ENCODE peak calls at places on chromosomes 7 and 10, in four cellular contexts. H is PC-3, B is psoas muscle, V is adrenal gland. S is an unnamed sample.

GRCh38 chr7:104341545-104341944 is 13.1 kb downstream of the LHFPL3 start:
- DNase-seq in H (peak), B (no peak), V (no peak), S (no peak)

GRCh38 chr7:128091106-128091505 is 59.9 kb upstream of the LRRC4 start:
- DNase-seq in H (no peak), B (no peak), V (no peak), S (no peak)

GRCh38 chr7:91720255-91720937 is 160.1 kb downstream of the MTERF1 start:
- DNase-seq in H (peak), B (no peak), V (no peak), S (peak)

GRCh38 chr7:141074162-141074989 is 512 bp downstream of the TMEM178B start:
- DNase-seq in H (peak), B (peak), V (peak), S (no peak)

GRCh38 chr10:70602665-70603438 is at the start of gene PRF1:
- DNase-seq in H (no peak), B (no peak), V (no peak), S (no peak)

GRCh38 chr10:99329238-99329890 is at the start of gene CNNM1:
- DNase-seq in H (peak), B (no peak), V (no peak), S (peak)

GRCh38 chr7:83610649-83611304 is 38.2 kb downstream of the SEMA3E start:
- DNase-seq in H (no peak), B (no peak), V (no peak), S (no peak)

GRCh38 chr10:25049966-25050365 is 33.6 kb downstream of the THNSL1 start:
- DNase-seq in H (no peak), B (no peak), V (no peak), S (no peak)

GRCh38 chr10:110421512-110422138 is 76.1 kb upstream of the DUSP5 start:
- DNase-seq in H (no peak), B (no peak), V (no peak), S (no peak)

GRCh38 chr10:24091294-24091693 is 117.6 kb upstream of the KIAA1217 start:
- DNase-seq in H (no peak), B (no peak), V (no peak), S (no peak)

GRCh38 chr7:105837765-105838241 is 38.6 kb downstream of the ATXN7L1 start:
- DNase-seq in H (no peak), B (no peak), V (no peak), S (no peak)

GRCh38 chr7:116122972-116123595 is 87.3 kb upstream of the TES start:
- DNase-seq in H (peak), B (no peak), V (no peak), S (peak)

GRCh38 chr7:65037740-65038678 is 31.5 kb upstream of the ERV3-1 start:
- DNase-seq in H (peak), B (peak), V (peak), S (peak)
- TF ChIP-seq CTCF in H (no peak), B (no peak), V (no peak), S (no peak)

DNA sequence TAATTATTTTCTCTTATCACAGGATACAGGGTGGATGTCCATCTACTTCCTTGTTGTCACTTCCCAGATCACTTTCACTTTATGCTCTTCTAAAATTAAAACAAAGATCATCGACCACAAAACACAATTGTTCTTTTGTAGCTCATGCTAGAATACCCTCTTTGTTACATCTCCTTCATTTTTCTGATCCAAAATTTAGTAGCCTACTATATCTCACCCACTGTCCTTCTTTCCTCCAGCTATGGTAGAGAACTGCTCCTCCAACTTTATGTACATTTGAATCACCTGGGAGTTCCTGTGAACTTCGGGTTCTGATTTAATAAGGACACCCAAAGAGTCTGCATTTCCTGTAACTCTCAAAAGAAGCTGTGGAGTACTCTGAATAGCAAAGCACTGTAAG is 1.2 kb upstream of the AHR start:
- DNase-seq in H (no peak), B (no peak), V (no peak), S (no peak)
- H3K27ac ChIP-seq in H (no peak), B (peak), V (no peak), S (no peak)

GRCh38 chr7:66140924-66141323 is 26.3 kb downstream of the CRCP start:
- DNase-seq in H (peak), B (peak), V (peak), S (peak)
- TF ChIP-seq CTCF in H (peak), B (peak), V (peak), S (no peak)

DNA sequence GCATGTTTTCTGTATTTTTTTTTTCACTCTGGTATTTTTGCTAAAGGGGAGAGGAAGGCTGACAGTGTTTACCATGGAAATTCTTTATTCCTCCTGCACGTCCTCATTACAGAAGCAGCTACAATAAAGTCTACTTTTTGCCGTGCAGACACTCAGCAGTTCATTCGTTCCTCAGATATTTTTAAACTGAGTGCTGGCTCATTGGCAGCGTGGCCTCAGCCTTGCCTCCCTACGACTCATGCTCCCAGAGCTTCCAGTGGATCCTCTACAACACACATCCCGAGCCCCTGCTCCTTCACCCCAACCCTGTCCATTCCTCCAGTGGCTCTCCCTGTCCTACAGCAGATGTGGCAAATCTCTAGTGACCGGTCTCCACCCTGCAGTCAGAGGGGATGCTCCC is 239.2 kb upstream of the ZMIZ1 start:
- DNase-seq in H (peak), B (no peak), V (no peak), S (no peak)
- H3K27ac ChIP-seq in H (peak), B (no peak), V (no peak), S (no peak)